ENCODE peak calls at places on chromosomes 7 and 10, in eight cellular contexts. One of them, this sample, is unnamed. For H3K4me1, the result is how much of the 10 kb centered on the place peaks cover.

GRCh38 chr10:47092822-47093221 is 181.6 kb downstream of the PTPN20 start:
- DNase-seq in A549: no peak
- DNase-seq in GM12878: no peak
- DNase-seq in K562: no peak
- DNase-seq in adrenal gland: no peak
- DNase-seq in uterus: no peak
- DNase-seq in body of pancreas: no peak
- DNase-seq in prostate gland: no peak
- DNase-seq in this sample: no peak

GRCh38 chr10:78634389-78634815 is 434.4 kb upstream of the ZMIZ1 start:
- DNase-seq in prostate gland: no peak
- DNase-seq in GM12878: no peak
- DNase-seq in uterus: peak
- DNase-seq in K562: no peak
- DNase-seq in A549: no peak
- DNase-seq in adrenal gland: peak
- DNase-seq in body of pancreas: no peak
- DNase-seq in this sample: no peak

GRCh38 chr7:41133700-41134099 is 569.2 kb downstream of the INHBA start:
- DNase-seq in prostate gland: no peak
- DNase-seq in adrenal gland: no peak
- DNase-seq in K562: no peak
- DNase-seq in uterus: no peak
- DNase-seq in A549: no peak
- DNase-seq in GM12878: no peak
- DNase-seq in body of pancreas: no peak
- DNase-seq in this sample: no peak

GRCh38 chr10:131249238-131249956 is 62.1 kb downstream of the TCERG1L start:
- DNase-seq in prostate gland: no peak
- DNase-seq in GM12878: no peak
- DNase-seq in A549: no peak
- DNase-seq in uterus: no peak
- DNase-seq in body of pancreas: no peak
- DNase-seq in adrenal gland: no peak
- DNase-seq in K562: no peak
- DNase-seq in this sample: no peak

GRCh38 chr7:128304212-128304611 is 39.5 kb downstream of the RBM28 start:
- DNase-seq in GM12878: no peak
- DNase-seq in adrenal gland: no peak
- DNase-seq in prostate gland: no peak
- DNase-seq in uterus: no peak
- DNase-seq in A549: no peak
- DNase-seq in body of pancreas: no peak
- DNase-seq in K562: no peak
- DNase-seq in this sample: no peak

GRCh38 chr7:116521046-116521664 is 3.7 kb upstream of the CAV1 start:
- DNase-seq in uterus: no peak
- DNase-seq in body of pancreas: no peak
- DNase-seq in K562: no peak
- DNase-seq in adrenal gland: no peak
- DNase-seq in GM12878: no peak
- DNase-seq in prostate gland: no peak
- DNase-seq in A549: no peak
- DNase-seq in this sample: no peak

GRCh38 chr10:70890917-70891431 is 2.6 kb upstream of the PCBD1 start:
- DNase-seq in K562: peak
- DNase-seq in uterus: peak
- DNase-seq in GM12878: no peak
- DNase-seq in body of pancreas: peak
- DNase-seq in prostate gland: no peak
- DNase-seq in A549: no peak
- DNase-seq in adrenal gland: peak
- DNase-seq in this sample: no peak

GRCh38 chr7:7581531-7582179 is 15.0 kb downstream of the MIOS start:
- DNase-seq in GM12878: no peak
- DNase-seq in prostate gland: no peak
- DNase-seq in A549: no peak
- DNase-seq in uterus: no peak
- DNase-seq in body of pancreas: no peak
- DNase-seq in K562: no peak
- DNase-seq in adrenal gland: no peak
- DNase-seq in this sample: no peak

GRCh38 chr7:145147865-145148264 is 312.0 kb upstream of the TPK1 start:
- DNase-seq in GM12878: no peak
- DNase-seq in uterus: no peak
- DNase-seq in adrenal gland: no peak
- DNase-seq in K562: no peak
- DNase-seq in A549: no peak
- DNase-seq in prostate gland: no peak
- DNase-seq in body of pancreas: no peak
- DNase-seq in this sample: no peak

GRCh38 chr7:147014596-147014995 is 898.0 kb downstream of the CNTNAP2 start:
- DNase-seq in A549: no peak
- DNase-seq in uterus: no peak
- DNase-seq in adrenal gland: no peak
- DNase-seq in GM12878: no peak
- DNase-seq in prostate gland: no peak
- DNase-seq in K562: no peak
- DNase-seq in body of pancreas: no peak
- DNase-seq in this sample: no peak

GRCh38 chr7:111958431-111958830 is 247.8 kb downstream of the DOCK4 start:
- DNase-seq in GM12878: no peak
- DNase-seq in uterus: no peak
- DNase-seq in body of pancreas: no peak
- DNase-seq in A549: no peak
- DNase-seq in K562: no peak
- DNase-seq in prostate gland: no peak
- DNase-seq in adrenal gland: no peak
- DNase-seq in this sample: no peak

GRCh38 chr7:148503900-148504487 is 86.6 kb upstream of the C7orf33 start:
- DNase-seq in prostate gland: no peak
- DNase-seq in body of pancreas: no peak
- DNase-seq in uterus: no peak
- DNase-seq in K562: peak
- DNase-seq in GM12878: no peak
- DNase-seq in adrenal gland: no peak
- DNase-seq in A549: peak
- DNase-seq in this sample: no peak

GRCh38 chr7:104980969-104981670 is 32.9 kb upstream of the KMT2E start:
- DNase-seq in K562: peak
- DNase-seq in prostate gland: no peak
- DNase-seq in uterus: no peak
- DNase-seq in A549: peak
- DNase-seq in GM12878: no peak
- DNase-seq in body of pancreas: no peak
- DNase-seq in adrenal gland: no peak
- DNase-seq in this sample: no peak

GRCh38 chr7:155653773-155654172 is 9.3 kb downstream of the RBM33 start:
- DNase-seq in GM12878: no peak
- DNase-seq in K562: no peak
- DNase-seq in uterus: no peak
- DNase-seq in A549: no peak
- DNase-seq in body of pancreas: no peak
- DNase-seq in adrenal gland: peak
- DNase-seq in prostate gland: no peak
- DNase-seq in this sample: no peak

GRCh38 chr7:2680792-2681490 is 7.1 kb upstream of the AMZ1 start:
- DNase-seq in body of pancreas: peak
- DNase-seq in A549: peak
- DNase-seq in prostate gland: peak
- DNase-seq in adrenal gland: peak
- DNase-seq in GM12878: no peak
- DNase-seq in K562: peak
- DNase-seq in uterus: peak
- DNase-seq in this sample: no peak

GRCh38 chr10:131703941-131704340 is 196.9 kb upstream of the PPP2R2D start:
- DNase-seq in prostate gland: no peak
- DNase-seq in uterus: no peak
- DNase-seq in adrenal gland: no peak
- DNase-seq in A549: no peak
- DNase-seq in body of pancreas: peak
- DNase-seq in K562: no peak
- DNase-seq in GM12878: no peak
- DNase-seq in this sample: no peak

GRCh38 chr10:538895-539294 is 150.6 kb downstream of the DIP2C start:
- DNase-seq in K562: no peak
- DNase-seq in A549: no peak
- DNase-seq in adrenal gland: no peak
- DNase-seq in prostate gland: no peak
- DNase-seq in body of pancreas: no peak
- DNase-seq in GM12878: no peak
- DNase-seq in uterus: no peak
- DNase-seq in this sample: no peak

GRCh38 chr7:79290398-79290797 is 163.1 kb downstream of the MAGI2 start:
- DNase-seq in adrenal gland: no peak
- DNase-seq in K562: no peak
- DNase-seq in GM12878: no peak
- DNase-seq in prostate gland: no peak
- DNase-seq in body of pancreas: no peak
- DNase-seq in uterus: no peak
- DNase-seq in A549: no peak
- DNase-seq in this sample: no peak
- H3K4me1 ChIP-seq in adrenal gland: under half
- H3K4me1 ChIP-seq in K562: under half
- H3K4me1 ChIP-seq in GM12878: under half
- H3K4me1 ChIP-seq in prostate gland: under half
- H3K4me1 ChIP-seq in body of pancreas: under half
- H3K4me1 ChIP-seq in uterus: under half
- H3K4me1 ChIP-seq in A549: under half
- H3K4me1 ChIP-seq in this sample: under half

GRCh38 chr7:100825215-100825671 is 2.1 kb downstream of the EPHB4 start:
- DNase-seq in K562: peak
- DNase-seq in A549: no peak
- DNase-seq in uterus: no peak
- DNase-seq in adrenal gland: no peak
- DNase-seq in prostate gland: peak
- DNase-seq in body of pancreas: no peak
- DNase-seq in GM12878: no peak
- DNase-seq in this sample: no peak
- H3K4me3 ChIP-seq in K562: peak
- H3K4me3 ChIP-seq in A549: peak
- H3K4me3 ChIP-seq in uterus: peak
- H3K4me3 ChIP-seq in adrenal gland: peak
- H3K4me3 ChIP-seq in prostate gland: peak
- H3K4me3 ChIP-seq in body of pancreas: no peak
- H3K4me3 ChIP-seq in GM12878: no peak
- H3K4me3 ChIP-seq in this sample: peak

DNA sequence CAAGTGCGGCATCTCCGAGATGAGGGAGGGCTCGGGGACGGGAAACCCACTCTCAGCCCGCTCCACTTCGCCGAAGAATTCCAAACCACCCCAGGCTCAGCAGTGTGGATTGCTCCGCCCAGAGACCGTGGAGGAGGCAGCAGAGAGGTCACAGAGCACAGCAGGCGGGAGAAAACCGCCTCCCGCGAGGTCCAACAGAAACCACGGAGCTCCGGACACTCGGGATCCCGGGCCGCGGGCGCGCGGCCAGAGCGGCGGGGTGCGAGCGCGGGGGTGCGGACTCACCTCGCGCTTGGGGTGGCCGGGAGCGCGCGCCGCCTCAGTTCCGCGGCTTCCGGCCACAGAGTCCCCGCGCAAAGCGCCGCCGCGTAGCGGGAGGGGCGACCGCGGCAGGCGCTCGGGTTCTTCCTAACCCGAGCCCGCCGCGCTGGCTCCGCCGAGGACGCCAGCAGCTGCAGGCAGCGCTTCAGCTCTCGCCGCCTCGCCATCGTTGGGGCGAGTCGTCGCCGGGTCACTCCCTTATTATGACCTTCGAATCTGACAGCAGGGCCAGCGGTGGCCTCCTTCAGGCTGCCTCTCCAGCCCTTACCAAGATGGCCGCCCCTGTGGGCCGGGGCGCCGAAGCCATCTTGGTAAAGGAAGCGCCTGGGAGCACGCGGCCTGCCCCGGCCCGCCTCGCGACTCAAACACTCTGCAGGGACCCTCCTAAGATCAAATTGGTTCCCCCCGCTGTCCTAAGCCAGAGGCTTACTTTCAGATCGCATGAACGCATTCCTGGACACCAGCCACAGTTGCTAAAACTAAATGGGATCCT is at the start of gene NAPEPLD:
- DNase-seq in K562: peak
- DNase-seq in adrenal gland: peak
- DNase-seq in uterus: peak
- DNase-seq in A549: peak
- DNase-seq in prostate gland: peak
- DNase-seq in GM12878: peak
- DNase-seq in body of pancreas: peak
- DNase-seq in this sample: peak
- TF ChIP-seq POLR2A in K562: peak
- TF ChIP-seq POLR2A in adrenal gland: peak
- TF ChIP-seq POLR2A in uterus: peak
- TF ChIP-seq POLR2A in A549: peak
- TF ChIP-seq POLR2A in prostate gland: peak
- TF ChIP-seq POLR2A in GM12878: peak
- TF ChIP-seq POLR2A in body of pancreas: peak
- TF ChIP-seq POLR2A in this sample: peak

GRCh38 chr10:91604936-91605534 is 27.8 kb downstream of the PPP1R3C start:
- DNase-seq in K562: no peak
- DNase-seq in body of pancreas: no peak
- DNase-seq in prostate gland: no peak
- DNase-seq in uterus: no peak
- DNase-seq in GM12878: no peak
- DNase-seq in adrenal gland: no peak
- DNase-seq in A549: peak
- DNase-seq in this sample: no peak
- H3K4me1 ChIP-seq in K562: under half
- H3K4me1 ChIP-seq in body of pancreas: half or more
- H3K4me1 ChIP-seq in prostate gland: under half
- H3K4me1 ChIP-seq in uterus: under half
- H3K4me1 ChIP-seq in GM12878: under half
- H3K4me1 ChIP-seq in adrenal gland: under half
- H3K4me1 ChIP-seq in A549: half or more
- H3K4me1 ChIP-seq in this sample: half or more

GRCh38 chr10:75117996-75118395 is 6.5 kb downstream of the SAMD8 start:
- DNase-seq in uterus: no peak
- DNase-seq in prostate gland: no peak
- DNase-seq in adrenal gland: no peak
- DNase-seq in body of pancreas: no peak
- DNase-seq in GM12878: no peak
- DNase-seq in A549: no peak
- DNase-seq in K562: no peak
- DNase-seq in this sample: no peak
- H3K4me3 ChIP-seq in uterus: no peak
- H3K4me3 ChIP-seq in prostate gland: no peak
- H3K4me3 ChIP-seq in adrenal gland: no peak
- H3K4me3 ChIP-seq in body of pancreas: no peak
- H3K4me3 ChIP-seq in GM12878: no peak
- H3K4me3 ChIP-seq in A549: no peak
- H3K4me3 ChIP-seq in K562: no peak
- H3K4me3 ChIP-seq in this sample: no peak

This sample was measured in esophagus squamous epithelium.